ENCODE peak calls at places on chromosomes 6 and 20, in seven cellular contexts. P, H, N, U, X, A and L are unnamed samples.
A peak's percentile ranks its signal among the peaks of the same experiment; 100 is the strongest.

GRCh38 chr6:328184-328670 is 35.9 kb downstream of the DUSP22 start:
- DNase-seq in P (peak; percentile 85), H (no peak), N (peak; percentile 78), U (peak; percentile 82), X (no peak), A (no peak), L (no peak)

GRCh38 chr20:46800405-46800804 is 91.0 kb downstream of the SLC2A10 start:
- DNase-seq in P (no peak), H (no peak), N (no peak), U (no peak), X (no peak), A (no peak), L (no peak)

GRCh38 chr6:136921936-136922679 is at the start of gene SLC35D3:
- DNase-seq in P (peak; percentile 69), H (no peak), N (peak; percentile 29), U (no peak), X (peak; percentile 46), A (no peak), L (no peak)

GRCh38 chr6:36289281-36290018 is 19.6 kb downstream of the PNPLA1 start:
- DNase-seq in P (no peak), H (no peak), N (no peak), U (no peak), X (no peak), A (no peak), L (no peak)

GRCh38 chr6:33187809-33188208 is 4.5 kb downstream of the COL11A2 start:
- DNase-seq in P (no peak), H (no peak), N (no peak), U (no peak), X (no peak), A (no peak), L (no peak)

GRCh38 chr6:83183082-83183828 is 9.8 kb downstream of the PGM3 start:
- DNase-seq in P (no peak), H (no peak), N (peak; percentile 98), U (peak; percentile 88), X (no peak), A (no peak), L (no peak)

GRCh38 chr6:138600261-138600660 is 101.0 kb upstream of the NHSL1 start:
- DNase-seq in P (no peak), H (no peak), N (no peak), U (no peak), X (no peak), A (no peak), L (no peak)

GRCh38 chr6:8958894-8959511 is 523.7 kb upstream of the SLC35B3 start:
- DNase-seq in P (no peak), H (no peak), N (peak; percentile 63), U (no peak), X (no peak), A (no peak), L (no peak)

GRCh38 chr6:170285482-170285881 is 5.4 kb downstream of the DLL1 start:
- DNase-seq in P (no peak), H (no peak), N (no peak), U (no peak), X (no peak), A (no peak), L (no peak)

GRCh38 chr6:5765141-5765760 is 241.5 kb downstream of the NRN1 start:
- DNase-seq in P (no peak), H (no peak), N (no peak), U (no peak), X (no peak), A (no peak), L (peak; percentile 38)

GRCh38 chr6:161225677-161226004 is 48.2 kb downstream of the AGPAT4 start:
- DNase-seq in P (no peak), H (no peak), N (no peak), U (no peak), X (no peak), A (no peak), L (no peak)

GRCh38 chr6:52454556-52454955 is 34.4 kb downstream of the EFHC1 start:
- DNase-seq in P (no peak), H (no peak), N (peak; percentile 17), U (no peak), X (no peak), A (no peak), L (no peak)